ENCODE peak calls at places on chromosomes 3 and 15, in ten cellular contexts. V is ovary, R is cardiac muscle cell, K is BE2C, N is uterus, Q is GM23248, B is left lung, P is heart left ventricle, G is astrocyte of the spinal cord, A is dorsolateral prefrontal cortex. I is an unnamed sample.

GRCh38 chr15:92733934-92734521 is 78.5 kb upstream of the FAM174B start:
- DNase-seq in K (peak), N (peak), P (peak), V (peak), G (peak), Q (peak), A (peak), R (peak), B (no peak), I (no peak)

GRCh38 chr3:23324745-23325144 is 121.6 kb downstream of the UBE2E2 start:
- DNase-seq in Q (peak), V (no peak), N (no peak), P (no peak), A (no peak), K (no peak), G (peak), B (no peak), R (peak), I (peak)

GRCh38 chr3:65856907-65857306 is 181.8 kb downstream of the MAGI1 start:
- DNase-seq in P (no peak), G (no peak), V (no peak), N (no peak), K (no peak), R (peak), B (no peak), A (no peak), Q (no peak), I (no peak)

GRCh38 chr3:16767006-16767405 is 117.7 kb upstream of the PLCL2 start:
- DNase-seq in A (no peak), Q (peak), P (no peak), R (peak), V (no peak), B (no peak), K (no peak), G (no peak), N (no peak), I (no peak)

GRCh38 chr3:24149032-24149431 is 203.9 kb downstream of the NR1D2 start:
- DNase-seq in B (no peak), A (no peak), Q (no peak), V (no peak), R (no peak), G (no peak), K (no peak), P (no peak), N (no peak), I (peak)

GRCh38 chr3:166455724-166456123 is 618.5 kb upstream of the BCHE start:
- DNase-seq in G (peak), B (no peak), R (no peak), V (no peak), N (no peak), Q (no peak), P (no peak), K (no peak), A (no peak), I (no peak)

GRCh38 chr3:15796331-15796730 is 1.4 kb downstream of the ANKRD28 start:
- DNase-seq in P (no peak), K (no peak), R (no peak), V (no peak), N (no peak), Q (no peak), A (no peak), G (no peak), B (no peak), I (no peak)

GRCh38 chr3:36434682-36435426 is 54.5 kb downstream of the STAC start:
- DNase-seq in K (no peak), R (peak), Q (peak), N (no peak), B (no peak), V (no peak), P (no peak), G (peak), A (no peak), I (no peak)

GRCh38 chr3:97612632-97613031 is 151.9 kb upstream of the ARL6 start:
- DNase-seq in Q (no peak), A (no peak), G (no peak), K (no peak), B (no peak), R (no peak), P (no peak), N (no peak), V (no peak), I (no peak)

GRCh38 chr15:28881170-28881569 is 4.6 kb upstream of the APBA2 start:
- DNase-seq in V (no peak), R (peak), B (no peak), N (no peak), K (no peak), Q (no peak), G (peak), P (no peak), A (no peak), I (no peak)

GRCh38 chr3:8421267-8421666 is 80.4 kb upstream of the LMCD1 start:
- DNase-seq in G (no peak), V (no peak), B (no peak), A (no peak), Q (peak), K (no peak), P (no peak), R (no peak), N (no peak), I (peak)

GRCh38 chr3:159765860-159766294 is 222.8 kb upstream of the IL12A start:
- DNase-seq in V (no peak), G (no peak), N (no peak), A (no peak), K (peak), B (no peak), P (peak), Q (peak), R (no peak), I (no peak)

GRCh38 chr3:51630513-51630912 is 40.5 kb upstream of the TEX264 start:
- DNase-seq in V (no peak), K (no peak), G (no peak), Q (no peak), N (no peak), P (no peak), A (no peak), R (no peak), B (no peak), I (no peak)

GRCh38 chr3:123651449-123652345 is 66.8 kb upstream of the HACD2 start:
- DNase-seq in Q (peak), P (no peak), V (no peak), A (no peak), B (no peak), N (no peak), R (peak), K (no peak), G (no peak), I (no peak)

GRCh38 chr3:152909180-152909883 is 74.4 kb downstream of the P2RY1 start:
- DNase-seq in V (no peak), N (no peak), G (peak), A (no peak), B (no peak), P (peak), R (peak), Q (peak), K (no peak), I (no peak)

GRCh38 chr3:16028604-16029003 is 145.9 kb upstream of the GALNT15 start:
- DNase-seq in V (no peak), R (peak), Q (peak), A (no peak), K (no peak), P (no peak), G (peak), N (no peak), B (no peak), I (no peak)

GRCh38 chr3:78991656-78992055 is 776.1 kb downstream of the ROBO1 start:
- DNase-seq in Q (no peak), B (no peak), V (no peak), P (no peak), R (no peak), G (no peak), N (no peak), K (no peak), A (no peak), I (no peak)

GRCh38 chr3:71876135-71876534 is 91.2 kb upstream of the PROK2 start:
- DNase-seq in V (no peak), B (no peak), P (no peak), A (no peak), N (no peak), K (no peak), Q (no peak), G (no peak), R (no peak), I (no peak)

GRCh38 chr15:76139368-76140068 is 79.7 kb downstream of the TMEM266 start:
- DNase-seq in A (peak), V (peak), R (peak), G (peak), K (peak), N (peak), P (peak), B (peak), Q (peak), I (peak)

GRCh38 chr3:126903521-126903920 is 79.4 kb upstream of the PLXNA1 start:
- DNase-seq in G (no peak), V (no peak), P (no peak), B (no peak), R (no peak), N (no peak), K (no peak), Q (no peak), A (no peak), I (no peak)

GRCh38 chr15:82952156-82953081 is at the start of gene HOMER2:
- DNase-seq in N (no peak), V (peak), Q (peak), B (no peak), R (peak), K (peak), P (peak), G (no peak), A (no peak), I (no peak)

GRCh38 chr3:113968986-113969385 is 21.2 kb downstream of the ZDHHC23 start:
- DNase-seq in B (no peak), K (no peak), R (peak), V (no peak), N (no peak), Q (peak), P (no peak), G (no peak), A (no peak), I (no peak)

GRCh38 chr3:146037697-146038096 is 123.3 kb downstream of the PLOD2 start:
- DNase-seq in K (no peak), N (no peak), B (no peak), Q (peak), A (no peak), P (no peak), R (peak), V (no peak), G (no peak), I (no peak)

GRCh38 chr15:65344214-65344908 is 33.4 kb downstream of the IGDCC3 start:
- DNase-seq in V (no peak), B (peak), Q (no peak), A (no peak), K (no peak), G (no peak), R (no peak), P (no peak), N (no peak), I (no peak)

GRCh38 chr15:58010983-58011382 is 54.5 kb downstream of the ALDH1A2 start:
- DNase-seq in V (no peak), A (no peak), G (peak), B (no peak), Q (no peak), P (no peak), K (no peak), N (no peak), R (no peak), I (no peak)

GRCh38 chr3:64889991-64890390 is 202.2 kb upstream of the ADAMTS9 start:
- DNase-seq in Q (no peak), B (no peak), A (no peak), K (peak), G (no peak), N (peak), P (peak), V (peak), R (peak), I (no peak)

GRCh38 chr3:170690133-170690981 is 104.5 kb upstream of the SLC7A14 start:
- DNase-seq in V (peak), G (no peak), N (peak), B (peak), A (peak), Q (peak), K (peak), R (peak), P (peak), I (peak)

GRCh38 chr3:12578742-12579141 is 21.9 kb downstream of the MKRN2 start:
- DNase-seq in Q (peak), P (no peak), N (no peak), R (no peak), B (no peak), A (no peak), G (no peak), K (no peak), V (no peak), I (no peak)

GRCh38 chr15:36407647-36408046 is 171.8 kb upstream of the CDIN1 start:
- DNase-seq in K (no peak), N (no peak), Q (peak), R (peak), B (no peak), G (peak), V (no peak), A (no peak), P (no peak), I (no peak)

GRCh38 chr15:52710050-52710709 is 31.0 kb upstream of the ATOSA start:
- DNase-seq in P (no peak), R (no peak), V (no peak), Q (no peak), B (no peak), A (no peak), N (no peak), K (no peak), G (no peak), I (peak)
- H3K4me3 ChIP-seq in P (no peak), R (no peak), V (no peak), Q (no peak), B (no peak), A (no peak), N (no peak), K (no peak), G (no peak), I (peak)

GRCh38 chr15:72077950-72078349 is 40.0 kb downstream of the MYO9A start:
- DNase-seq in P (no peak), B (no peak), A (no peak), V (no peak), G (no peak), N (no peak), K (no peak), Q (no peak), R (no peak), I (no peak)

GRCh38 chr15:72074335-72075060 is 43.5 kb downstream of the MYO9A start:
- DNase-seq in K (no peak), B (no peak), Q (no peak), N (no peak), G (no peak), A (no peak), R (no peak), P (no peak), V (no peak), I (peak)

GRCh38 chr15:72082176-72082575 is 35.8 kb downstream of the MYO9A start:
- DNase-seq in P (no peak), A (no peak), K (no peak), B (no peak), N (no peak), G (no peak), V (no peak), Q (no peak), R (no peak), I (no peak)

GRCh38 chr15:72078887-72079286 is 39.1 kb downstream of the MYO9A start:
- DNase-seq in V (no peak), N (no peak), A (no peak), B (no peak), Q (no peak), R (no peak), G (no peak), P (no peak), K (no peak), I (peak)
- H3K4me3 ChIP-seq in V (no peak), N (no peak), A (no peak), B (no peak), Q (no peak), R (no peak), G (no peak), P (no peak), K (no peak), I (peak)

DNA sequence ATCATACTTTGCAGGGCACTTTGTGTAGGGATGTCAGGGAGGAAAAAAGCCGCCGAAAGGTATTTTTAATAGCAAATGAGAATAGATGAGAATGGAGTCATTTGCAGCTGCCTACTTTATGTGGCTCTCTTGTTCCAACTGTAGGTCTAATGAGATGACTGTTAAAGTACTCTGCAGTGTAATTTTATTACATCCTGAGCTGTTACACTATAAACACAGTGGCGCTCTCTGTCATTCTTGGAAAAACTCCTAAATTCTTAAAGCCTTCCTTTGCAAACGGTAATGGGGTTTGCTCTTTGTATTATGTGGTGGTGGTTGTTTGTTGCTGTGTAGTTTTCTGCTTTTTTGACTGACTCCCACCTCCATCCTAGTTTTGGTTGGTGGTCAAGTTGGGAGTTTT is 56.7 kb upstream of the SKOR1 start:
- DNase-seq in B (no peak), R (no peak), K (no peak), N (no peak), P (no peak), A (no peak), Q (no peak), G (no peak), V (no peak), I (no peak)
- H3K4me3 ChIP-seq in B (no peak), R (no peak), K (no peak), N (no peak), P (no peak), A (no peak), Q (no peak), G (no peak), V (no peak), I (no peak)

GRCh38 chr3:177352424-177352823 is 155.1 kb upstream of the TBL1XR1 start:
- DNase-seq in N (no peak), G (no peak), R (no peak), V (no peak), K (no peak), P (no peak), A (no peak), Q (no peak), B (no peak), I (no peak)
- H3K4me3 ChIP-seq in N (no peak), G (no peak), R (no peak), V (no peak), K (no peak), P (no peak), A (no peak), Q (no peak), B (no peak), I (peak)

I was measured in OCI-LY7.